ENCODE peak calls at places on chromosomes 12 and 14, in nine cellular contexts. O is K562, I is Panc1, F is upper lobe of left lung, Y is sigmoid colon, C is HCT116, D is transverse colon, W is HepG2, B is HL-60. X is an unnamed sample.
A peak's percentile ranks its signal among the peaks of the same experiment; 100 is the strongest.

GRCh38 chr12:6180300-6181051 is 19.7 kb upstream of the CD9 start:
- DNase-seq in Y (peak; percentile 80), D (no peak), W (peak; percentile 76), I (no peak), F (peak; percentile 76), O (no peak), B (no peak), C (peak; percentile 15), X (no peak)

GRCh38 chr14:26775765-26776577 is 178.1 kb upstream of the NOVA1 start:
- DNase-seq in W (no peak), I (peak; percentile 61), Y (no peak), C (no peak), F (no peak), D (no peak), B (no peak), O (no peak), X (no peak)

GRCh38 chr12:53098354-53098981 is 1.0 kb downstream of the IGFBP6 start:
- DNase-seq in I (no peak), Y (peak; percentile 86), C (peak; percentile 41), O (peak; percentile 31), F (no peak), W (no peak), B (no peak), D (peak; percentile 22), X (no peak)

GRCh38 chr12:129819391-129819790 is 84.4 kb downstream of the TMEM132D start:
- DNase-seq in B (no peak), F (no peak), O (no peak), W (no peak), I (no peak), Y (no peak), D (no peak), C (no peak), X (no peak)

GRCh38 chr14:58918066-58918465 is 270.4 kb upstream of the DAAM1 start:
- DNase-seq in O (no peak), W (no peak), I (no peak), C (no peak), B (no peak), D (no peak), F (no peak), Y (no peak), X (no peak)

GRCh38 chr14:95946867-95947266 is 70.2 kb downstream of the TUNAR start:
- DNase-seq in C (no peak), W (no peak), I (no peak), O (no peak), F (no peak), D (no peak), B (no peak), Y (no peak), X (no peak)

GRCh38 chr12:30154996-30155730 is 371.4 kb upstream of the TMTC1 start:
- DNase-seq in O (no peak), W (no peak), I (no peak), D (no peak), F (no peak), B (no peak), Y (no peak), C (no peak), X (no peak)

GRCh38 chr14:95689441-95689840 is 3.2 kb downstream of the TCL1B start:
- DNase-seq in C (no peak), D (no peak), F (no peak), B (no peak), W (no peak), I (no peak), O (no peak), Y (no peak), X (no peak)

GRCh38 chr12:38162013-38162412 is 154.6 kb upstream of the ALG10B start:
- DNase-seq in O (no peak), B (no peak), D (no peak), F (peak; percentile 61), W (no peak), I (no peak), C (no peak), Y (no peak), X (no peak)

GRCh38 chr12:27272375-27273028 is 28.4 kb downstream of the STK38L start:
- DNase-seq in I (no peak), C (no peak), D (no peak), B (no peak), O (no peak), W (peak; percentile 43), F (no peak), Y (no peak), X (no peak)

GRCh38 chr12:40515041-40515825 is 177.0 kb upstream of the CNTN1 start:
- DNase-seq in O (no peak), B (peak; percentile 77), F (no peak), Y (no peak), C (no peak), I (no peak), D (no peak), W (no peak), X (no peak)

GRCh38 chr12:47812797-47813490 is 6.8 kb downstream of the HDAC7 start:
- DNase-seq in D (peak; percentile 89), W (peak; percentile 36), I (no peak), O (peak; percentile 86), B (peak; percentile 92), F (peak; percentile 96), C (no peak), Y (peak; percentile 96), X (peak; percentile 81)

GRCh38 chr12:93122569-93123091 is 193.5 kb upstream of the EEA1 start:
- DNase-seq in D (no peak), F (no peak), I (no peak), O (no peak), Y (no peak), C (no peak), W (peak; percentile 81), B (peak; percentile 26), X (no peak)

GRCh38 chr12:4369548-4369947 is 10.0 kb downstream of the FGF23 start:
- DNase-seq in Y (no peak), F (no peak), O (no peak), D (no peak), B (no peak), I (no peak), C (no peak), W (no peak), X (no peak)

GRCh38 chr14:55353686-55354467 is 57.8 kb downstream of the ATG14 start:
- DNase-seq in W (no peak), B (no peak), Y (no peak), D (peak; percentile 26), O (no peak), I (no peak), F (no peak), C (peak; percentile 2), X (no peak)

GRCh38 chr14:30297856-30298255 is 261.1 kb upstream of the G2E3 start:
- DNase-seq in B (no peak), W (no peak), I (no peak), F (no peak), D (no peak), Y (no peak), C (no peak), O (no peak), X (no peak)

GRCh38 chr14:73173092-73173735 is 36.9 kb downstream of the PSEN1 start:
- DNase-seq in W (peak; percentile 24), I (no peak), B (no peak), F (no peak), C (peak; percentile 31), Y (no peak), O (peak; percentile 8), D (no peak), X (no peak)

GRCh38 chr12:70154087-70154486 is 89.1 kb upstream of the CNOT2 start:
- DNase-seq in W (no peak), I (no peak), D (no peak), O (no peak), F (no peak), Y (no peak), C (peak; percentile 1), B (no peak), X (no peak)

GRCh38 chr14:38256358-38256840 is 506 bp upstream of the CLEC14A start:
- DNase-seq in I (no peak), D (no peak), W (no peak), B (no peak), C (no peak), Y (no peak), F (no peak), O (no peak), X (no peak)

GRCh38 chr12:11653215-11653753 is 3.8 kb downstream of the ETV6 start:
- DNase-seq in B (peak; percentile 85), F (no peak), W (no peak), Y (no peak), I (no peak), O (no peak), C (no peak), D (peak; percentile 17), X (no peak)

GRCh38 chr12:48128800-48129199 is 9.6 kb downstream of the PFKM start:
- DNase-seq in C (no peak), Y (no peak), D (no peak), W (no peak), B (no peak), I (no peak), F (no peak), O (no peak), X (no peak)

GRCh38 chr12:57089259-57090245 is 638 bp downstream of the NAB2 start:
- DNase-seq in F (peak; percentile 81), W (no peak), D (peak; percentile 75), I (no peak), C (no peak), B (peak; percentile 57), Y (peak; percentile 92), O (peak; percentile 57), X (no peak)
- TF ChIP-seq POLR2AphosphoS5 in F (peak; percentile 96), W (no peak), D (peak; percentile 58), I (no peak), C (no peak), B (peak; percentile 22), Y (no peak), O (peak; percentile 63), X (no peak)

GRCh38 chr12:112160611-112161010 is 35.3 kb downstream of the TRAFD1 start:
- DNase-seq in O (no peak), Y (peak; percentile 47), D (no peak), F (no peak), I (no peak), B (no peak), W (no peak), C (no peak), X (no peak)
- H3K27ac ChIP-seq in O (no peak overlapping the region), Y (no peak overlapping the region), D (no peak overlapping the region), F (no peak overlapping the region), I (no peak overlapping the region), B (no peak overlapping the region), W (no peak overlapping the region), C (no peak overlapping the region), X (no peak overlapping the region)

GRCh38 chr14:68141531-68142088 is 322.0 kb downstream of the RAD51B start:
- DNase-seq in I (no peak), D (no peak), Y (no peak), F (no peak), W (no peak), B (no peak), C (peak; percentile 60), O (no peak), X (no peak)
- TF ChIP-seq POLR2AphosphoS5 in I (no peak), D (no peak), Y (no peak), F (no peak), W (no peak), B (no peak), C (no peak), O (no peak), X (no peak)

DNA sequence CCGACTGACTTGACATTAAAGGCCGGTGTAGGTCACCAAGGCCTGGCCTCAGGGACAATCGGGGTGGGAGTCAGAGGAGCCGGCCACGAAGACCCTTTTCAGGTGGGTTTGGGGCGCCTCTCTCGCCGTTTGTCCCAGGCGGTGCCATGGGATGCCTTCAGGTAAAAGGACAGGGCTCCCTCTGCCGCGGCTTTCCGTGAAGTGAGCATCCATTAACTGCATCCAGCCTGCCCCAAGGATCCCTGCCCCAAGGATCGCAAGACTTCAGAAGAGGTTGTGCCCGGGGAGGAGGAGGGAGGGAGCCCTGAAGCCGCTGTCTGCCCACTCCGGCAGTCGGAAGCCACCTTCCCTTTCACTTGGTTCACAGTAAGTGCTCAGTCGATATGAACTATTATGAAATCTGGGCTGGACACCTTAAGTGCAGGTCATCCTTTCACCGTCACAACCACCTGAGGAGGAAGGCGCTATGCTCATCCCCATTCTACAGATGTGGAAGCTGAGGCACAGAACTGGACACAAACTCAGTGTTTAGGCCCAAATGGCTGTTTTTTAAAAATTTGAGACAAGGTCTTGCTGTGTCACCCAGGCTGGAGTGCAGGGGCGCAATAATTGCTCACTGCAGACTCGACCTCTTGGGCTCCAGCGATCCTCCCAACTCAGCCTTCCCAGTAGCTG is 964 bp downstream of the SDS start:
- DNase-seq in D (no peak), Y (no peak), B (no peak), F (no peak), C (no peak), I (no peak), W (no peak), O (no peak), X (no peak)
- H3K27ac ChIP-seq in D (no peak overlapping the region), Y (no peak overlapping the region), B (no peak overlapping the region), F (no peak overlapping the region), C (no peak overlapping the region), I (no peak overlapping the region), W (no peak overlapping the region), O (no peak overlapping the region), X (no peak overlapping the region)